ENCODE peak calls at places on chromosomes 3 and 15, in ten cellular contexts. One of them, this sample, is unnamed.

GRCh38 chr3:43638594-43639447 is 17.0 kb upstream of the ANO10 start:
- DNase-seq in cardiac fibroblast: peak
- DNase-seq in AG04450: no peak
- DNase-seq in mammary epithelial cell: peak
- DNase-seq in MM.1S: peak
- DNase-seq in GM10248: peak
- DNase-seq in H9: peak
- DNase-seq in left lung: no peak
- DNase-seq in A549: peak
- DNase-seq in progenitor cell of endocrine pancreas: no peak
- DNase-seq in this sample: no peak

GRCh38 chr3:12353796-12354505 is 65.1 kb downstream of the PPARG start:
- DNase-seq in cardiac fibroblast: peak
- DNase-seq in AG04450: no peak
- DNase-seq in mammary epithelial cell: no peak
- DNase-seq in MM.1S: no peak
- DNase-seq in GM10248: no peak
- DNase-seq in H9: no peak
- DNase-seq in left lung: no peak
- DNase-seq in A549: peak
- DNase-seq in progenitor cell of endocrine pancreas: no peak
- DNase-seq in this sample: no peak

GRCh38 chr3:179321585-179322322 is 1.1 kb upstream of the ZNF639 start:
- DNase-seq in cardiac fibroblast: peak
- DNase-seq in AG04450: no peak
- DNase-seq in mammary epithelial cell: peak
- DNase-seq in MM.1S: peak
- DNase-seq in GM10248: no peak
- DNase-seq in H9: no peak
- DNase-seq in left lung: no peak
- DNase-seq in A549: peak
- DNase-seq in progenitor cell of endocrine pancreas: no peak
- DNase-seq in this sample: no peak

GRCh38 chr3:58041826-58042324 is 33.7 kb downstream of the FLNB start:
- DNase-seq in cardiac fibroblast: peak
- DNase-seq in AG04450: peak
- DNase-seq in mammary epithelial cell: peak
- DNase-seq in MM.1S: peak
- DNase-seq in GM10248: peak
- DNase-seq in H9: no peak
- DNase-seq in left lung: no peak
- DNase-seq in A549: no peak
- DNase-seq in progenitor cell of endocrine pancreas: no peak
- DNase-seq in this sample: no peak

GRCh38 chr3:70988111-70988510 is 595.4 kb downstream of the FOXP1 start:
- DNase-seq in cardiac fibroblast: no peak
- DNase-seq in AG04450: no peak
- DNase-seq in mammary epithelial cell: no peak
- DNase-seq in MM.1S: no peak
- DNase-seq in GM10248: no peak
- DNase-seq in H9: no peak
- DNase-seq in left lung: no peak
- DNase-seq in A549: no peak
- DNase-seq in progenitor cell of endocrine pancreas: no peak
- DNase-seq in this sample: no peak

GRCh38 chr15:85620321-85621044 is 174.2 kb downstream of the KLHL25 start:
- DNase-seq in cardiac fibroblast: peak
- DNase-seq in AG04450: no peak
- DNase-seq in mammary epithelial cell: peak
- DNase-seq in MM.1S: no peak
- DNase-seq in GM10248: no peak
- DNase-seq in H9: no peak
- DNase-seq in left lung: no peak
- DNase-seq in A549: no peak
- DNase-seq in progenitor cell of endocrine pancreas: no peak
- DNase-seq in this sample: no peak

GRCh38 chr15:64865998-64866520 is 24.3 kb downstream of the PLEKHO2 start:
- DNase-seq in cardiac fibroblast: peak
- DNase-seq in AG04450: peak
- DNase-seq in mammary epithelial cell: peak
- DNase-seq in MM.1S: no peak
- DNase-seq in GM10248: no peak
- DNase-seq in H9: peak
- DNase-seq in left lung: no peak
- DNase-seq in A549: no peak
- DNase-seq in progenitor cell of endocrine pancreas: no peak
- DNase-seq in this sample: no peak

GRCh38 chr3:173785004-173785403 is 387.5 kb downstream of the NLGN1 start:
- DNase-seq in cardiac fibroblast: no peak
- DNase-seq in AG04450: no peak
- DNase-seq in mammary epithelial cell: no peak
- DNase-seq in MM.1S: no peak
- DNase-seq in GM10248: no peak
- DNase-seq in H9: peak
- DNase-seq in left lung: no peak
- DNase-seq in A549: no peak
- DNase-seq in progenitor cell of endocrine pancreas: no peak
- DNase-seq in this sample: no peak

GRCh38 chr3:163468531-163469335 is 1609.6 kb downstream of the SI start:
- DNase-seq in cardiac fibroblast: no peak
- DNase-seq in AG04450: no peak
- DNase-seq in mammary epithelial cell: no peak
- DNase-seq in MM.1S: no peak
- DNase-seq in GM10248: no peak
- DNase-seq in H9: no peak
- DNase-seq in left lung: no peak
- DNase-seq in A549: no peak
- DNase-seq in progenitor cell of endocrine pancreas: no peak
- DNase-seq in this sample: no peak

DNA sequence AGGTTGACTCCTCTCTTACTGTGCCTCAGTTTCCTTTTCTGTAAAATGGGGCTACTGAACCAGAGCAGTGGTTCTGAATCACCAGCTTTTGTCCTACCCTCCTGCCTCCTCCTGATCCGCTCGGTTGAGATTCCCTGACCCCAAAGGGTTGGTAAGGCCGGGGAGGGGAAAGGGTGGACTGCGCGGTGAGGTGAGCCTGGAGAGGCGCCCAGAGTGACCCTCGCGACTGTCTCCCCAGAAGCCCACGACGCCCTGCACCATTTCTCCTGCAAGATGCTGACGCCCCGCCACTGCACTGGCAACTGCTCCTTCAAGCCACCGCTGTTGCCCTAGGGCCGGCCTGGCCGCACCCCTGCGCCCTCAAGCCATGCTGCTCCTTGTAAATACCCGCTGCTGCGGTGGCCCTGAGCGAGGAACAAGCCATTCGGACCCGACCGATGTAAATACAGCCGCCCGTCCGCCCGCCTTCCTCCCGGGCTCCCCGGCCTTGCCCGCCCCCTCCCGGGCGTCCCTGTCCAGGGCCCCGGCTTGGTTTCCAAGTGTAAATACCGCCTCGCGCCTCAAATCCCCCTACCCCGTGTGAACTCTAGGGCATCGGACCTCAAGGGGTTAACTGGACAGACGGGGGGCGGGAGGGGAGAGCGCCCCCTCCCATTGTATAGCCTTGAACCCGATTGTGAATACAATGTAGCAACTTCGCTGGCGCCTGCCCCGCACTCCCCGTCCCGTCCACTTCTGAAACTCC is 6.2 kb downstream of the RNU6-1 start:
- DNase-seq in cardiac fibroblast: peak
- DNase-seq in AG04450: no peak
- DNase-seq in mammary epithelial cell: no peak
- DNase-seq in MM.1S: peak
- DNase-seq in GM10248: peak
- DNase-seq in H9: peak
- DNase-seq in left lung: peak
- DNase-seq in A549: peak
- DNase-seq in progenitor cell of endocrine pancreas: no peak
- DNase-seq in this sample: no peak
- TF ChIP-seq CTCF in cardiac fibroblast: peak
- TF ChIP-seq CTCF in AG04450: peak
- TF ChIP-seq CTCF in mammary epithelial cell: peak
- TF ChIP-seq CTCF in MM.1S: peak
- TF ChIP-seq CTCF in GM10248: peak
- TF ChIP-seq CTCF in H9: peak
- TF ChIP-seq CTCF in left lung: no peak
- TF ChIP-seq CTCF in A549: peak
- TF ChIP-seq CTCF in progenitor cell of endocrine pancreas: peak
- TF ChIP-seq CTCF in this sample: peak

GRCh38 chr15:45363334-45363733 is 15.0 kb downstream of the GATM start:
- DNase-seq in cardiac fibroblast: no peak
- DNase-seq in AG04450: no peak
- DNase-seq in mammary epithelial cell: no peak
- DNase-seq in MM.1S: no peak
- DNase-seq in GM10248: no peak
- DNase-seq in H9: no peak
- DNase-seq in left lung: no peak
- DNase-seq in A549: no peak
- DNase-seq in progenitor cell of endocrine pancreas: no peak
- DNase-seq in this sample: no peak

GRCh38 chr15:45361883-45362282 is 16.5 kb downstream of the GATM start:
- DNase-seq in cardiac fibroblast: no peak
- DNase-seq in AG04450: no peak
- DNase-seq in mammary epithelial cell: no peak
- DNase-seq in MM.1S: no peak
- DNase-seq in GM10248: no peak
- DNase-seq in H9: no peak
- DNase-seq in left lung: no peak
- DNase-seq in A549: no peak
- DNase-seq in progenitor cell of endocrine pancreas: no peak
- DNase-seq in this sample: no peak

GRCh38 chr15:45362419-45362818 is 15.9 kb downstream of the GATM start:
- DNase-seq in cardiac fibroblast: no peak
- DNase-seq in AG04450: no peak
- DNase-seq in mammary epithelial cell: no peak
- DNase-seq in MM.1S: no peak
- DNase-seq in GM10248: no peak
- DNase-seq in H9: no peak
- DNase-seq in left lung: no peak
- DNase-seq in A549: no peak
- DNase-seq in progenitor cell of endocrine pancreas: no peak
- DNase-seq in this sample: no peak

DNA sequence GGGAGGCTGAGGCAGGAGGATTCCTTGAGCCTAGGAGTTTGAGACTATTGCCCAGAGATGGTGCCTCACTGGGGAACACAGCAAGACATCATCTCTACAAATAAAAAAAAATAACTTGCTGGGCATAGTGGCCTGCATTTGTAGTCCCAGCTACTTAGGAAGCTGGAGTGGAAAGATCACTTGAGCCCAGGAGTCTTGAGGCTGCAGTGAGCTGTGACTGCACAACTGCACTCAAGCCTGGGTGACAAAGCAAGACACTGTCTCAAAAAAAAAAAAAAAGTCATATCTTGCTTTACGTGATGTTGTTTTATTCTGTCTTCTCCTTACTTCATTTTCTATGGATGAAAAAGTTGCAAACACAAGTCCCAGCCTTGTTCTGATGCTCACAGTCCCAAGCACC is 14.1 kb downstream of the GATM start:
- DNase-seq in cardiac fibroblast: no peak
- DNase-seq in AG04450: no peak
- DNase-seq in mammary epithelial cell: no peak
- DNase-seq in MM.1S: no peak
- DNase-seq in GM10248: no peak
- DNase-seq in H9: no peak
- DNase-seq in left lung: no peak
- DNase-seq in A549: no peak
- DNase-seq in progenitor cell of endocrine pancreas: no peak
- DNase-seq in this sample: no peak
- TF ChIP-seq CTCF in cardiac fibroblast: no peak
- TF ChIP-seq CTCF in AG04450: no peak
- TF ChIP-seq CTCF in mammary epithelial cell: no peak
- TF ChIP-seq CTCF in MM.1S: no peak
- TF ChIP-seq CTCF in GM10248: no peak
- TF ChIP-seq CTCF in H9: no peak
- TF ChIP-seq CTCF in left lung: no peak
- TF ChIP-seq CTCF in A549: no peak
- TF ChIP-seq CTCF in progenitor cell of endocrine pancreas: no peak
- TF ChIP-seq CTCF in this sample: no peak

DNA sequence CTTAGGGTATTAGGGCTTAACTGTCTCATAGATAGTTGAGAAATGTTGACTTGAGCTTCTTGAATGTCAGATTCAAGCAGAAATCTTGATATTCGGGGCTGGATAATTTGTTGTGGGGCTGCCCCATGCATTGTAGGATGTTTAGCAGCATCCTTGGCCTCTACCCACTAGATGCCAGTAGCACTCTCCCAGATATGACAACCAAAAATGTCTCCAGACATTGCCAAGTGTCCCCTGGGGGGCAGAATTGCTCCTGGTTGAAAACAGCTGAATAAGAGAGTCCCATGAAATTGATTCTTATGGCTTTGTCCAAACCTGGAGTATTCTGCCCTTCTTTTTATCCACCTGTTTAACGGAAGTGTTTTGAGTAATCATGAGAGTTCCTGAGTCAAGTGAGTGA is 15.9 kb upstream of the LCMT2 start:
- DNase-seq in cardiac fibroblast: peak
- DNase-seq in AG04450: no peak
- DNase-seq in mammary epithelial cell: no peak
- DNase-seq in MM.1S: no peak
- DNase-seq in GM10248: no peak
- DNase-seq in H9: no peak
- DNase-seq in left lung: no peak
- DNase-seq in A549: no peak
- DNase-seq in progenitor cell of endocrine pancreas: no peak
- DNase-seq in this sample: no peak
- TF ChIP-seq CTCF in cardiac fibroblast: no peak
- TF ChIP-seq CTCF in AG04450: no peak
- TF ChIP-seq CTCF in mammary epithelial cell: no peak
- TF ChIP-seq CTCF in MM.1S: no peak
- TF ChIP-seq CTCF in GM10248: peak
- TF ChIP-seq CTCF in H9: no peak
- TF ChIP-seq CTCF in left lung: no peak
- TF ChIP-seq CTCF in A549: no peak
- TF ChIP-seq CTCF in progenitor cell of endocrine pancreas: no peak
- TF ChIP-seq CTCF in this sample: no peak

GRCh38 chr3:169604568-169604967 is 58.9 kb downstream of the MECOM start:
- DNase-seq in cardiac fibroblast: peak
- DNase-seq in AG04450: no peak
- DNase-seq in mammary epithelial cell: peak
- DNase-seq in MM.1S: no peak
- DNase-seq in GM10248: no peak
- DNase-seq in H9: peak
- DNase-seq in left lung: no peak
- DNase-seq in A549: peak
- DNase-seq in progenitor cell of endocrine pancreas: no peak
- DNase-seq in this sample: no peak
- TF ChIP-seq CTCF in cardiac fibroblast: peak
- TF ChIP-seq CTCF in AG04450: peak
- TF ChIP-seq CTCF in mammary epithelial cell: peak
- TF ChIP-seq CTCF in MM.1S: peak
- TF ChIP-seq CTCF in GM10248: no peak
- TF ChIP-seq CTCF in H9: peak
- TF ChIP-seq CTCF in left lung: no peak
- TF ChIP-seq CTCF in A549: no peak
- TF ChIP-seq CTCF in progenitor cell of endocrine pancreas: no peak
- TF ChIP-seq CTCF in this sample: no peak